ENCODE peak calls at places on chromosomes 2 and 18, in seven cellular contexts. One of them, this sample, is unnamed.

GRCh38 chr2:182610231-182610630 is 105.8 kb upstream of the DNAJC10 start:
- DNase-seq in IMR-90: no peak
- DNase-seq in brain microvascular endothelial cell: no peak
- DNase-seq in posterior vena cava: no peak
- DNase-seq in CD8-positive, alpha-beta memory T cell: no peak
- DNase-seq in OCI-M1: peak; percentile 12
- DNase-seq in kidney glomerular epithelial cell: no peak
- DNase-seq in this sample: no peak

GRCh38 chr2:188598551-188598950 is 306.9 kb downstream of the GULP1 start:
- DNase-seq in kidney glomerular epithelial cell: peak; percentile 24
- DNase-seq in CD8-positive, alpha-beta memory T cell: no peak
- DNase-seq in brain microvascular endothelial cell: no peak
- DNase-seq in IMR-90: no peak
- DNase-seq in posterior vena cava: peak; percentile 49
- DNase-seq in OCI-M1: no peak
- DNase-seq in this sample: no peak

GRCh38 chr2:51717318-51717717 is 685.4 kb upstream of the NRXN1 start:
- DNase-seq in IMR-90: peak; percentile 97
- DNase-seq in posterior vena cava: no peak
- DNase-seq in OCI-M1: no peak
- DNase-seq in CD8-positive, alpha-beta memory T cell: no peak
- DNase-seq in brain microvascular endothelial cell: peak; percentile 74
- DNase-seq in kidney glomerular epithelial cell: peak; percentile 65
- DNase-seq in this sample: no peak

GRCh38 chr2:219087848-219088247 is 27.1 kb upstream of the IHH start:
- DNase-seq in IMR-90: peak; percentile 7
- DNase-seq in CD8-positive, alpha-beta memory T cell: no peak
- DNase-seq in OCI-M1: no peak
- DNase-seq in kidney glomerular epithelial cell: no peak
- DNase-seq in brain microvascular endothelial cell: no peak
- DNase-seq in posterior vena cava: no peak
- DNase-seq in this sample: no peak

GRCh38 chr2:165428996-165429395 is 40.5 kb upstream of the CSRNP3 start:
- DNase-seq in OCI-M1: no peak
- DNase-seq in posterior vena cava: no peak
- DNase-seq in kidney glomerular epithelial cell: no peak
- DNase-seq in IMR-90: no peak
- DNase-seq in CD8-positive, alpha-beta memory T cell: no peak
- DNase-seq in brain microvascular endothelial cell: no peak
- DNase-seq in this sample: no peak

GRCh38 chr18:9029131-9029530 is 73.4 kb upstream of the NDUFV2 start:
- DNase-seq in OCI-M1: no peak
- DNase-seq in kidney glomerular epithelial cell: no peak
- DNase-seq in posterior vena cava: no peak
- DNase-seq in CD8-positive, alpha-beta memory T cell: no peak
- DNase-seq in IMR-90: no peak
- DNase-seq in brain microvascular endothelial cell: no peak
- DNase-seq in this sample: no peak

GRCh38 chr2:209425082-209426071 is 1.5 kb downstream of the MAP2 start:
- DNase-seq in kidney glomerular epithelial cell: peak; percentile 58
- DNase-seq in brain microvascular endothelial cell: peak; percentile 44
- DNase-seq in OCI-M1: peak; percentile 55
- DNase-seq in IMR-90: peak; percentile 41
- DNase-seq in posterior vena cava: no peak
- DNase-seq in CD8-positive, alpha-beta memory T cell: no peak
- DNase-seq in this sample: peak; percentile 41

GRCh38 chr2:31239842-31240198 is 5.9 kb downstream of the EHD3 start:
- DNase-seq in IMR-90: peak; percentile 42
- DNase-seq in posterior vena cava: peak; percentile 89
- DNase-seq in CD8-positive, alpha-beta memory T cell: no peak
- DNase-seq in kidney glomerular epithelial cell: no peak
- DNase-seq in brain microvascular endothelial cell: peak; percentile 73
- DNase-seq in OCI-M1: no peak
- DNase-seq in this sample: no peak

GRCh38 chr2:44941551-44942234 is at the start of gene SIX3:
- DNase-seq in CD8-positive, alpha-beta memory T cell: no peak
- DNase-seq in brain microvascular endothelial cell: no peak
- DNase-seq in kidney glomerular epithelial cell: no peak
- DNase-seq in OCI-M1: peak; percentile 13
- DNase-seq in posterior vena cava: peak; percentile 78
- DNase-seq in IMR-90: no peak
- DNase-seq in this sample: peak; percentile 62

GRCh38 chr2:173218331-173219056 is 136.2 kb upstream of the CDCA7 start:
- DNase-seq in posterior vena cava: no peak
- DNase-seq in OCI-M1: no peak
- DNase-seq in brain microvascular endothelial cell: no peak
- DNase-seq in kidney glomerular epithelial cell: no peak
- DNase-seq in CD8-positive, alpha-beta memory T cell: no peak
- DNase-seq in IMR-90: peak; percentile 24
- DNase-seq in this sample: peak; percentile 68

GRCh38 chr2:179842498-179843153 is 18.8 kb downstream of the ZNF385B start:
- DNase-seq in posterior vena cava: no peak
- DNase-seq in brain microvascular endothelial cell: peak; percentile 21
- DNase-seq in IMR-90: no peak
- DNase-seq in kidney glomerular epithelial cell: no peak
- DNase-seq in OCI-M1: peak; percentile 61
- DNase-seq in CD8-positive, alpha-beta memory T cell: no peak
- DNase-seq in this sample: peak; percentile 49

GRCh38 chr2:157486596-157487270 is 42.8 kb upstream of the CYTIP start:
- DNase-seq in posterior vena cava: no peak
- DNase-seq in CD8-positive, alpha-beta memory T cell: no peak
- DNase-seq in IMR-90: peak; percentile 35
- DNase-seq in OCI-M1: no peak
- DNase-seq in brain microvascular endothelial cell: no peak
- DNase-seq in kidney glomerular epithelial cell: no peak
- DNase-seq in this sample: no peak

GRCh38 chr2:234846589-234847363 is 105.0 kb upstream of the SH3BP4 start:
- DNase-seq in CD8-positive, alpha-beta memory T cell: no peak
- DNase-seq in IMR-90: no peak
- DNase-seq in OCI-M1: no peak
- DNase-seq in brain microvascular endothelial cell: no peak
- DNase-seq in kidney glomerular epithelial cell: no peak
- DNase-seq in posterior vena cava: no peak
- DNase-seq in this sample: no peak